ENCODE peak calls at places on chromosomes 4 and X, in nine cellular contexts. I, O, B, J, Q, X, W, R and K are unnamed samples.
A peak's percentile ranks its signal among the peaks of the same experiment; 100 is the strongest.

GRCh38 chr4:151409470-151410313 is 716 bp downstream of the FHIP1A start:
- DNase-seq in I (no peak), O (peak; percentile 67), B (peak; percentile 29), J (no peak), Q (peak; percentile 26), X (peak; percentile 38), W (peak; percentile 55), R (peak; percentile 60), K (no peak)

GRCh38 chr4:175330236-175330635 is 412.1 kb downstream of the ADAM29 start:
- DNase-seq in I (peak; percentile 20), O (no peak), B (no peak), J (peak; percentile 48), Q (peak; percentile 43), X (no peak), W (no peak), R (no peak), K (no peak)

GRCh38 chr4:126202226-126202625 is 887.5 kb downstream of the FAT4 start:
- DNase-seq in I (no peak), O (no peak), B (no peak), J (no peak), Q (no peak), X (no peak), W (no peak), R (no peak), K (no peak)

GRCh38 chr4:138669479-138670165 is 346.0 kb upstream of the NOCT start:
- DNase-seq in I (peak; percentile 98), O (no peak), B (no peak), J (no peak), Q (peak; percentile 53), X (no peak), W (no peak), R (no peak), K (peak; percentile 37)

GRCh38 chrX:40391662-40392061 is 189.1 kb upstream of the ATP6AP2 start:
- DNase-seq in I (no peak), O (no peak), B (no peak), J (no peak), Q (no peak), X (no peak), W (no peak), R (no peak), K (peak; percentile 33)

GRCh38 chrX:124332481-124333424 is at the start of gene TEX13D:
- DNase-seq in I (no peak), O (no peak), B (no peak), J (no peak), Q (no peak), X (no peak), W (no peak), R (no peak), K (no peak)

GRCh38 chrX:115539841-115540240 is 21.1 kb upstream of the PLS3 start:
- DNase-seq in I (no peak), O (no peak), B (no peak), J (no peak), Q (peak; percentile 35), X (no peak), W (no peak), R (no peak), K (peak; percentile 17)

GRCh38 chr4:5037553-5038551 is 13.4 kb upstream of the STK32B start:
- DNase-seq in I (peak; percentile 94), O (no peak), B (no peak), J (peak; percentile 98), Q (peak; percentile 86), X (no peak), W (no peak), R (no peak), K (no peak)

GRCh38 chrX:48971325-48972213 is at the start of gene KCND1:
- DNase-seq in I (peak; percentile 75), O (peak; percentile 67), B (peak; percentile 51), J (peak; percentile 26), Q (peak; percentile 68), X (no peak), W (no peak), R (peak; percentile 47), K (no peak)

GRCh38 chr4:19993222-19993621 is 258.5 kb upstream of the SLIT2 start:
- DNase-seq in I (no peak), O (no peak), B (no peak), J (peak; percentile 69), Q (peak; percentile 59), X (no peak), W (no peak), R (no peak), K (no peak)

GRCh38 chrX:103151799-103152198 is 58.9 kb upstream of the NXF3 start:
- DNase-seq in I (no peak), O (no peak), B (no peak), J (no peak), Q (no peak), X (no peak), W (no peak), R (no peak), K (no peak)

GRCh38 chrX:9789555-9789954 is 3.3 kb downstream of the SHROOM2 start:
- DNase-seq in I (no peak), O (no peak), B (no peak), J (no peak), Q (no peak), X (no peak), W (no peak), R (no peak), K (no peak)

GRCh38 chrX:9785252-9785943 is 831 bp upstream of the SHROOM2 start:
- DNase-seq in I (no peak), O (no peak), B (no peak), J (no peak), Q (no peak), X (no peak), W (no peak), R (peak; percentile 30), K (no peak)

GRCh38 chrX:9788908-9789307 is 2.7 kb downstream of the SHROOM2 start:
- DNase-seq in I (no peak), O (no peak), B (no peak), J (no peak), Q (peak; percentile 76), X (peak; percentile 62), W (no peak), R (peak; percentile 26), K (no peak)

GRCh38 chrX:9786839-9787635 is 808 bp downstream of the SHROOM2 start:
- DNase-seq in I (no peak), O (no peak), B (no peak), J (peak; percentile 1), Q (no peak), X (no peak), W (no peak), R (peak; percentile 54), K (no peak)

DNA sequence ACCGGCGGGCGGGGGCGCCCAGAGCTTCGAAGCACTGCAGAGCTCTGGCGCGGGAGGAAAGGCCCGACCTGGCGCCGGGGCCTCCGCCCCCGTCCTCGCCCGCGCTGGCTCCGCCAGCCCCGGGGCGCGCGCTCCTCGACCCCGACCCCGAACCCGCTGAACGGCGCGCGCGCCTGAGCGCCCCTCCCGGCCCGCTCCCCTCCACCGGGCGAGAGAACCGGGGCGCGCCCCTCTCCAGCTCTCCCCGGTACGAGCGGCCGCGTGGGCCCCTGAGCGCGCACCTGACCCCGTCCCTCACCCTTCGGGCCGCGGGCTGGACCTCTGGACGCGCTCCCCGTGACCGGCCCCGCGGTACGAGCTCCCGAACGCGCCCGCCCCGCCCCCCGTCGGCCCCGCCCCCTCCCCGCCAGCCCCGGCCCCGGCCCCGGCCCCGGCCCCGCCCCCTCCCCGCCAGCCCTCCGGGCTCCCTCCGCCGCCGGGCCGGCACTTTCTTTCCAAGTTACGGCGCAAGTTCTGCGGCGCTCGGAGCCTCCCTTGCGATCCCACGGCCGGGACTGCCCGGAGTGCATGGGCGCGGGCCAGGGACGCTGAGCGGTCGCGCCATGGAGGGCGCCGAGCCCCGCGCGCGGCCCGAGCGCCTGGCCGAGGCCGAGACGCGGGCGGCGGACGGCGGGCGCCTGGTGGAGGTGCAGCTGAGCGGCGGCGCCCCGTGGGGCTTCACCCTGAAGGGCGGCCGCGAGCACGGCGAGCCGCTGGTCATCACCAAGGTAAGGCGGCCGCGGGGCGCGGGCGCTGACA is at the start of gene SHROOM2:
- DNase-seq in I (no peak), O (no peak), B (no peak), J (no peak), Q (peak; percentile 31), X (peak; percentile 41), W (peak; percentile 59), R (peak; percentile 62), K (no peak)
- H3K4me3 ChIP-seq in I (no peak within 1 kb of the TSS), O (peak within 1 kb of the TSS; percentile 37), B (peak within 1 kb of the TSS; percentile 50), J (no peak within 1 kb of the TSS), Q (peak within 1 kb of the TSS; percentile 67), X (peak within 1 kb of the TSS; percentile 70), W (peak within 1 kb of the TSS; percentile 46), R (peak within 1 kb of the TSS; percentile 38), K (no peak within 1 kb of the TSS)

DNA sequence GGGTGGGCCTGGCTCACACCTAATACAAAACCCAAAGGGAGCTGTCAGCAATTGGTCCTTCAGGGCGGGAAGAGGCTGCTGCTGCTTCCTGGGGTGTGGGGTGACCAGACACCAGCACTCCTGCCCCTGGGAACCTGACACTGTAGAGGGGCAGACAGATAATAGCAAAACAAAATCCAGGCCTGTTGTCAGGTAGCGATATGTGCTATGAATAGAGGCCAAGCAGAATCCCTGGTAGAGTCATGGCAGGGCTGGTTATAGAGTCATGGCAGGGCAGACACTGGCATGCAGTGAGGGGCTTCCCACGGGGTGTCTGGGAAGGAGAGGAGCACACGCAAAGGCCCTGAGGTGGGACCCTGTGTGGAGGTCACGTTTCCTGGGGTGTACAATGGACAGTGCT is 79.6 kb upstream of the PSAPL1 start:
- DNase-seq in I (no peak), O (no peak), B (no peak), J (no peak), Q (no peak), X (no peak), W (no peak), R (no peak), K (no peak)
- TF ChIP-seq CTCF in I (no peak), O (no peak), B (no peak), J (no peak), Q (no peak), X (no peak), W (no peak), R (no peak), K (no peak)

GRCh38 chr4:163473576-163473975 is at the start of gene TKTL2:
- DNase-seq in I (no peak), O (no peak), B (no peak), J (no peak), Q (no peak), X (no peak), W (no peak), R (no peak), K (no peak)
- H3K4me3 ChIP-seq in I (no peak within 1 kb of the TSS), O (no peak within 1 kb of the TSS), B (no peak within 1 kb of the TSS), J (no peak within 1 kb of the TSS), Q (no peak within 1 kb of the TSS), X (no peak within 1 kb of the TSS), W (no peak within 1 kb of the TSS), R (no peak within 1 kb of the TSS), K (no peak within 1 kb of the TSS)

GRCh38 chrX:1593286-1594271 is 2.2 kb downstream of the AKAP17A start:
- DNase-seq in I (no peak), O (no peak), B (no peak), J (no peak), Q (no peak), X (no peak), W (peak; percentile 56), R (peak; percentile 63), K (no peak)
- TF ChIP-seq CTCF in I (no peak), O (no peak), B (no peak), J (no peak), Q (no peak), X (no peak), W (no peak), R (no peak), K (no peak)

GRCh38 chr4:80201326-80202151 is 4.2 kb downstream of the PRDM8 start:
- DNase-seq in I (peak; percentile 78), O (no peak), B (peak; percentile 70), J (peak; percentile 62), Q (peak; percentile 54), X (no peak), W (peak; percentile 60), R (peak; percentile 22), K (peak; percentile 55)
- H3K4me3 ChIP-seq in I (peak overlapping the region; percentile 23), O (peak overlapping the region; percentile 62), B (peak overlapping the region; percentile 63), J (peak overlapping the region; percentile 67), Q (peak overlapping the region; percentile 59), X (no peak overlapping the region), W (peak overlapping the region; percentile 51), R (peak overlapping the region; percentile 68), K (peak overlapping the region; percentile 71)